ENCODE peak calls at places on chromosomes 13 and 19, in seven cellular contexts. One of them, this sample, is unnamed.

GRCh38 chr13:40026174-40026585 is 370.7 kb downstream of the COG6 start:
- DNase-seq in K562: no peak
- DNase-seq in SK-N-SH: no peak
- DNase-seq in GM12878: peak
- DNase-seq in H1: no peak
- DNase-seq in HepG2: no peak
- DNase-seq in IMR-90: peak
- DNase-seq in this sample: no peak

GRCh38 chr13:82522872-82523271 is 1359.4 kb downstream of the SLITRK1 start:
- DNase-seq in SK-N-SH: no peak
- DNase-seq in IMR-90: no peak
- DNase-seq in HepG2: no peak
- DNase-seq in K562: no peak
- DNase-seq in H1: no peak
- DNase-seq in GM12878: no peak
- DNase-seq in this sample: no peak

GRCh38 chr13:34513526-34513925 is 428.5 kb upstream of the NBEA start:
- DNase-seq in IMR-90: no peak
- DNase-seq in K562: no peak
- DNase-seq in H1: no peak
- DNase-seq in HepG2: no peak
- DNase-seq in SK-N-SH: no peak
- DNase-seq in GM12878: no peak
- DNase-seq in this sample: no peak

GRCh38 chr19:18995804-18996241 is 37.5 kb downstream of the SUGP2 start:
- DNase-seq in IMR-90: peak
- DNase-seq in SK-N-SH: peak
- DNase-seq in GM12878: no peak
- DNase-seq in K562: peak
- DNase-seq in HepG2: peak
- DNase-seq in H1: peak
- DNase-seq in this sample: peak

GRCh38 chr19:16628984-16629691 is 1.1 kb upstream of the MED26 start:
- DNase-seq in K562: peak
- DNase-seq in SK-N-SH: peak
- DNase-seq in IMR-90: peak
- DNase-seq in GM12878: peak
- DNase-seq in H1: no peak
- DNase-seq in HepG2: no peak
- DNase-seq in this sample: no peak

GRCh38 chr19:54429176-54429495 is 13.9 kb downstream of the TTYH1 start:
- DNase-seq in K562: no peak
- DNase-seq in GM12878: no peak
- DNase-seq in IMR-90: no peak
- DNase-seq in SK-N-SH: no peak
- DNase-seq in HepG2: no peak
- DNase-seq in H1: no peak
- DNase-seq in this sample: no peak

GRCh38 chr13:74070513-74070912 is 63.7 kb downstream of the KLF12 start:
- DNase-seq in HepG2: no peak
- DNase-seq in IMR-90: no peak
- DNase-seq in K562: no peak
- DNase-seq in H1: no peak
- DNase-seq in SK-N-SH: no peak
- DNase-seq in GM12878: no peak
- DNase-seq in this sample: no peak

GRCh38 chr13:65342938-65343337 is 1887.2 kb downstream of the PCDH9 start:
- DNase-seq in SK-N-SH: no peak
- DNase-seq in H1: no peak
- DNase-seq in IMR-90: peak
- DNase-seq in GM12878: no peak
- DNase-seq in HepG2: no peak
- DNase-seq in K562: no peak
- DNase-seq in this sample: no peak

GRCh38 chr13:114315074-114315785 is 927 bp downstream of the CHAMP1 start:
- DNase-seq in HepG2: no peak
- DNase-seq in H1: no peak
- DNase-seq in K562: no peak
- DNase-seq in GM12878: no peak
- DNase-seq in SK-N-SH: no peak
- DNase-seq in IMR-90: no peak
- DNase-seq in this sample: no peak

GRCh38 chr13:111314852-111315251 is 5.6 kb upstream of the TEX29 start:
- DNase-seq in K562: no peak
- DNase-seq in H1: no peak
- DNase-seq in GM12878: no peak
- DNase-seq in HepG2: no peak
- DNase-seq in IMR-90: peak
- DNase-seq in SK-N-SH: no peak
- DNase-seq in this sample: no peak

GRCh38 chr19:52992109-52993004 is 21.4 kb upstream of the ERVV-1 start:
- DNase-seq in HepG2: no peak
- DNase-seq in K562: no peak
- DNase-seq in IMR-90: no peak
- DNase-seq in H1: no peak
- DNase-seq in SK-N-SH: peak
- DNase-seq in GM12878: no peak
- DNase-seq in this sample: no peak

GRCh38 chr19:1758231-1758577 is 4.9 kb downstream of the ONECUT3 start:
- DNase-seq in IMR-90: no peak
- DNase-seq in H1: no peak
- DNase-seq in K562: no peak
- DNase-seq in SK-N-SH: no peak
- DNase-seq in GM12878: no peak
- DNase-seq in HepG2: no peak
- DNase-seq in this sample: no peak

GRCh38 chr19:6383188-6383587 is 7.5 kb upstream of the PSPN start:
- DNase-seq in HepG2: no peak
- DNase-seq in H1: no peak
- DNase-seq in IMR-90: no peak
- DNase-seq in K562: no peak
- DNase-seq in SK-N-SH: no peak
- DNase-seq in GM12878: no peak
- DNase-seq in this sample: no peak

GRCh38 chr19:46426035-46426505 is 2.7 kb downstream of the PNMA8C start:
- DNase-seq in HepG2: peak
- DNase-seq in K562: no peak
- DNase-seq in SK-N-SH: no peak
- DNase-seq in H1: no peak
- DNase-seq in GM12878: no peak
- DNase-seq in IMR-90: no peak
- DNase-seq in this sample: no peak

GRCh38 chr19:16945762-16946465 is 57.1 kb downstream of the F2RL3 start:
- DNase-seq in GM12878: no peak
- DNase-seq in SK-N-SH: no peak
- DNase-seq in HepG2: no peak
- DNase-seq in IMR-90: no peak
- DNase-seq in K562: no peak
- DNase-seq in H1: no peak
- DNase-seq in this sample: no peak

GRCh38 chr19:6297202-6297601 is 17.4 kb upstream of the MLLT1 start:
- DNase-seq in HepG2: no peak
- DNase-seq in K562: no peak
- DNase-seq in H1: no peak
- DNase-seq in GM12878: no peak
- DNase-seq in SK-N-SH: no peak
- DNase-seq in IMR-90: no peak
- DNase-seq in this sample: no peak

GRCh38 chr13:112213467-112214245 is 146.7 kb downstream of the SOX1 start:
- DNase-seq in HepG2: peak
- DNase-seq in H1: no peak
- DNase-seq in IMR-90: no peak
- DNase-seq in K562: no peak
- DNase-seq in GM12878: no peak
- DNase-seq in SK-N-SH: no peak
- DNase-seq in this sample: no peak

GRCh38 chr13:27449081-27449603 is 1.2 kb downstream of the MTIF3 start:
- DNase-seq in H1: no peak
- DNase-seq in GM12878: no peak
- DNase-seq in IMR-90: no peak
- DNase-seq in K562: peak
- DNase-seq in HepG2: no peak
- DNase-seq in SK-N-SH: peak
- DNase-seq in this sample: no peak

GRCh38 chr19:27736225-27736624 is 1476.7 kb downstream of the UQCRFS1 start:
- DNase-seq in IMR-90: no peak
- DNase-seq in K562: no peak
- DNase-seq in SK-N-SH: no peak
- DNase-seq in GM12878: no peak
- DNase-seq in HepG2: no peak
- DNase-seq in H1: no peak
- DNase-seq in this sample: no peak

GRCh38 chr19:27741236-27741635 is 1471.7 kb downstream of the UQCRFS1 start:
- DNase-seq in H1: no peak
- DNase-seq in HepG2: no peak
- DNase-seq in SK-N-SH: no peak
- DNase-seq in K562: no peak
- DNase-seq in GM12878: no peak
- DNase-seq in IMR-90: no peak
- DNase-seq in this sample: no peak

GRCh38 chr19:27740396-27740795 is 1472.6 kb downstream of the UQCRFS1 start:
- DNase-seq in SK-N-SH: no peak
- DNase-seq in IMR-90: no peak
- DNase-seq in K562: no peak
- DNase-seq in HepG2: no peak
- DNase-seq in GM12878: no peak
- DNase-seq in H1: no peak
- DNase-seq in this sample: no peak

GRCh38 chr19:27742041-27742440 is 1470.9 kb downstream of the UQCRFS1 start:
- DNase-seq in K562: no peak
- DNase-seq in SK-N-SH: no peak
- DNase-seq in H1: no peak
- DNase-seq in HepG2: no peak
- DNase-seq in IMR-90: no peak
- DNase-seq in GM12878: no peak
- DNase-seq in this sample: no peak

GRCh38 chr19:27738569-27739193 is 1474.3 kb downstream of the UQCRFS1 start:
- DNase-seq in GM12878: no peak
- DNase-seq in IMR-90: no peak
- DNase-seq in H1: no peak
- DNase-seq in K562: no peak
- DNase-seq in SK-N-SH: no peak
- DNase-seq in HepG2: no peak
- DNase-seq in this sample: no peak
- TF ChIP-seq RAD21 in GM12878: no peak
- TF ChIP-seq RAD21 in IMR-90: no peak
- TF ChIP-seq RAD21 in H1: no peak
- TF ChIP-seq RAD21 in K562: no peak
- TF ChIP-seq RAD21 in SK-N-SH: no peak
- TF ChIP-seq RAD21 in HepG2: no peak
- TF ChIP-seq RAD21 in this sample: no peak

DNA sequence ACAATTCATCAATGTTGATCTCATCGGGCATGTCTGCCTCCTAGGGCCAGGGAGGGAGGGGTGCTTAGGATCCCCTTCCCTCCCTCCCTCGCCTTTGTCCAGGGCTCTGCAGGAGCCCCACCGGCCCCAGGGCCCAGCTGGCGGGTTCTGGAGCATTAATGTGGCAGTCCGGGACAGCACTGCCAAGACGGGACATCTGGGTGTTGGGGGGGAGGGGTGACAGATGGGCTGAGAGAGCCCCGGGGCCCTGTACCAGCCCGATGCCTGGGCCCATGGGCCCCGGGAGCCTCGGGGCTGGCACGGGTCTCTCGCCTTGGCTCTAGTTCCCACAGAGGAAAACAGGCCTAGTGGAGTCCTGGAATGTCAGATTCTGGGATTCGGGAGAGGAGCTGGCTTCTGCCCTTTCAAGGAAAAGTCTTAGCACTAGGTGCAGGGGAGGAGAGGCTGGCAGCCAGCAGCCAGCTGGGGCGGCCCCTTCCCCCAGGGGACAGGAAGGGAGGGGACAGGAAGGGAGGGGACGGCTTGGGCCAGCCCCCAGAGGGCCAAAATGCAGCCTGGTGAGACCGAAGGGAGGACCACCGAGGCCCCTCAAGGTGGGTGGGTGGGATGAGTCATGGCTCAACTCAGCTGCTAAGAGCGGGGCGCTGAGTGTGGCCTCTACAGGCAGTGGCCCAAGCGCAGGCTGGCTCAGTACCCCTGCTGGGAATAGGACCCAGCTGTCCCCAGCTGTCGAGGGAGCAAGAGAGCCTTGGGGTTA is 3.1 kb downstream of the PPP1R14A start:
- DNase-seq in H1: no peak
- DNase-seq in GM12878: no peak
- DNase-seq in SK-N-SH: peak
- DNase-seq in IMR-90: no peak
- DNase-seq in HepG2: no peak
- DNase-seq in K562: no peak
- DNase-seq in this sample: no peak
- H3K9ac ChIP-seq in H1: no peak
- H3K9ac ChIP-seq in GM12878: no peak
- H3K9ac ChIP-seq in SK-N-SH: no peak
- H3K9ac ChIP-seq in IMR-90: peak
- H3K9ac ChIP-seq in HepG2: no peak
- H3K9ac ChIP-seq in K562: no peak
- H3K9ac ChIP-seq in this sample: no peak

GRCh38 chr19:12596927-12597548 is 13.6 kb downstream of the ZNF490 start:
- DNase-seq in H1: no peak
- DNase-seq in K562: no peak
- DNase-seq in SK-N-SH: no peak
- DNase-seq in IMR-90: no peak
- DNase-seq in HepG2: no peak
- DNase-seq in GM12878: no peak
- DNase-seq in this sample: no peak
- TF ChIP-seq RAD21 in H1: no peak
- TF ChIP-seq RAD21 in K562: no peak
- TF ChIP-seq RAD21 in SK-N-SH: no peak
- TF ChIP-seq RAD21 in IMR-90: no peak
- TF ChIP-seq RAD21 in HepG2: no peak
- TF ChIP-seq RAD21 in GM12878: no peak
- TF ChIP-seq RAD21 in this sample: no peak

DNA sequence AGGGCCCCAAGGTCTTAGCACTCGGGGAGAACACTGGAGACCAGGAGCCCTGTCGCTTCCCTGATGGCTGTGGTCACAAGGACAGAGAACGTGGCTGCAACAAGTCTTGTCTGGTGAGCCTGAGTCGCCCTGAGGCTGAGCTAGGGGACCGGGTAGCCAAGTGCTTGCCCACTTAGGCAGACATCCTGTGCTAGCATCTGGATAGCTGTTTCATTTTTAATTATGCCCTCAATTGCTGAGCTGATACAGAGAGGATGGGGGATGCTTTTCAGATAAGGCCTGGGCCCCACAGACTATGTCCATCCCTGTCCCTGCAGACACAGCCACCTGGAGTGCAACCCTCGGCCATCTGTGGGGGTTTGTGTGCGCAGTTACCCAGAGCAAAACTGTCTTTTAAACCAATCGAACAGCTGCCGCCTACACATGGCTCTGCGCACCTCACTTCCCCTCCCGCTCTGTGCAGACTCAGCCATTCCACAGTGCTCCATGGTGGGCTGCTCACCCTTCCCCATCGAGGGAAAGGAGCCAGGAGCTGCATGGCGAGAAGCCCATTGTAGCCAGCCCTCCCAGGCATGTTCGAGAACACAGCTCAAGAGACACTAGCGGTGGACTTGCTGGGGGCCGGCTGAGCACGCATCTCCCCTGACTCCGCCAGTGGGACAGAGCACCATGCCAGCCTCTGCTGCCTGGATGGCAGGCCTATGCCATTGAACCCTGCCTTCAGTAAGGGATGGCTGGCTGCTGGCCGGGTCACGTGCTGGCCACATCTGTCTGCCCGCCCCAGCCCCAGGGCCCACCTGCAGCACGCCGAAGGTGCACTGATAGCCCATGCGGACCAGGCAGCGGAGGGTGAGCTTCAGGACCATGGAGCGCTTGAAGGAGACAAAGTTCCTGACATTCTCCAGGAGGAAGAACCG is 19.4 kb upstream of the EIF3G start:
- DNase-seq in GM12878: no peak
- DNase-seq in H1: no peak
- DNase-seq in SK-N-SH: peak
- DNase-seq in HepG2: no peak
- DNase-seq in IMR-90: no peak
- DNase-seq in K562: no peak
- DNase-seq in this sample: no peak
- H3K9ac ChIP-seq in GM12878: no peak
- H3K9ac ChIP-seq in H1: no peak
- H3K9ac ChIP-seq in SK-N-SH: no peak
- H3K9ac ChIP-seq in HepG2: no peak
- H3K9ac ChIP-seq in IMR-90: no peak
- H3K9ac ChIP-seq in K562: no peak
- H3K9ac ChIP-seq in this sample: no peak

This sample was measured in HCT116.